ENCODE peak calls at places on chromosomes 3 and 15, in nine cellular contexts. V is suprapubic skin, B is fibroblast of pulmonary artery, C is choroid plexus epithelial cell, H is adrenal gland, X is right lobe of liver, Z is psoas muscle, I is AG04450, L is BJ. E is an unnamed sample.

GRCh38 chr3:162491957-162492356 is 995.3 kb downstream of the OTOL1 start:
- DNase-seq in X (no peak), L (peak; percentile 3), B (peak; percentile 18), C (peak; percentile 53), Z (no peak), H (no peak), V (no peak), I (no peak), E (no peak)

GRCh38 chr15:81338422-81339007 is 14.6 kb upstream of the STARD5 start:
- DNase-seq in C (peak; percentile 95), V (no peak), X (no peak), H (peak; percentile 61), L (peak; percentile 70), I (peak; percentile 52), B (peak; percentile 94), Z (peak; percentile 64), E (peak; percentile 91)

GRCh38 chr15:77506311-77507150 is 85.8 kb downstream of the HMG20A start:
- DNase-seq in H (peak; percentile 57), L (no peak), Z (peak; percentile 65), V (no peak), I (no peak), X (no peak), B (peak; percentile 73), C (peak; percentile 52), E (no peak)

GRCh38 chr3:51686512-51687215 is 15.6 kb downstream of the TEX264 start:
- DNase-seq in Z (peak; percentile 64), L (no peak), C (peak; percentile 15), I (no peak), X (no peak), V (no peak), B (peak; percentile 69), H (no peak), E (no peak)

GRCh38 chr3:194129581-194130133 is 6.3 kb upstream of the HES1 start:
- DNase-seq in B (peak; percentile 67), L (no peak), C (peak; percentile 57), Z (peak; percentile 21), V (no peak), X (peak; percentile 84), I (no peak), H (no peak), E (no peak)

GRCh38 chr15:44075535-44075934 is 119.5 kb downstream of the FRMD5 start:
- DNase-seq in B (peak; percentile 74), X (no peak), H (no peak), C (no peak), V (no peak), I (no peak), Z (no peak), L (no peak), E (no peak)

GRCh38 chr3:129015388-129016105 is 14.4 kb downstream of the EFCC1 start:
- DNase-seq in I (no peak), L (no peak), X (peak; percentile 75), B (peak; percentile 20), C (peak; percentile 20), Z (peak; percentile 45), H (no peak), V (no peak), E (no peak)

GRCh38 chr3:152209060-152209459 is 59.7 kb upstream of the MBNL1 start:
- DNase-seq in Z (no peak), V (no peak), C (no peak), L (no peak), B (no peak), I (no peak), X (no peak), H (no peak), E (no peak)

GRCh38 chr3:186984064-186984463 is 53.7 kb downstream of the ST6GAL1 start:
- DNase-seq in V (no peak), L (no peak), B (no peak), H (no peak), C (no peak), I (no peak), X (no peak), Z (no peak), E (no peak)

GRCh38 chr15:59244337-59244736 is 37.7 kb downstream of the LDHAL6B start:
- DNase-seq in X (no peak), L (no peak), H (no peak), I (no peak), V (no peak), B (no peak), C (no peak), Z (no peak), E (no peak)

GRCh38 chr3:72077473-72078259 is 292.7 kb upstream of the PROK2 start:
- DNase-seq in H (no peak), C (no peak), I (no peak), X (no peak), V (no peak), L (no peak), B (no peak), Z (no peak), E (no peak)

GRCh38 chr15:36230741-36231140 is 348.7 kb upstream of the CDIN1 start:
- DNase-seq in L (no peak), X (no peak), V (no peak), I (peak; percentile 16), Z (no peak), H (no peak), B (no peak), C (peak; percentile 13), E (no peak)

GRCh38 chr15:38690737-38691332 is 126.2 kb upstream of the RASGRP1 start:
- DNase-seq in C (peak; percentile 86), I (peak; percentile 46), L (no peak), V (no peak), B (peak; percentile 84), H (peak; percentile 61), Z (peak; percentile 33), X (no peak), E (no peak)

GRCh38 chr3:41907330-41908073 is 54.4 kb downstream of the ULK4 start:
- DNase-seq in L (no peak), I (no peak), V (no peak), C (peak; percentile 70), B (peak; percentile 40), H (no peak), X (no peak), Z (no peak), E (no peak)

GRCh38 chr3:178245385-178245778 is 290.9 kb upstream of the KCNMB2 start:
- DNase-seq in L (peak; percentile 56), X (no peak), Z (no peak), I (peak; percentile 11), C (peak; percentile 18), V (no peak), H (no peak), B (no peak), E (no peak)

GRCh38 chr3:1710663-1711062 is 388.0 kb upstream of the CNTN4 start:
- DNase-seq in V (no peak), B (no peak), X (no peak), L (no peak), H (no peak), C (no peak), Z (no peak), I (no peak), E (no peak)

DNA sequence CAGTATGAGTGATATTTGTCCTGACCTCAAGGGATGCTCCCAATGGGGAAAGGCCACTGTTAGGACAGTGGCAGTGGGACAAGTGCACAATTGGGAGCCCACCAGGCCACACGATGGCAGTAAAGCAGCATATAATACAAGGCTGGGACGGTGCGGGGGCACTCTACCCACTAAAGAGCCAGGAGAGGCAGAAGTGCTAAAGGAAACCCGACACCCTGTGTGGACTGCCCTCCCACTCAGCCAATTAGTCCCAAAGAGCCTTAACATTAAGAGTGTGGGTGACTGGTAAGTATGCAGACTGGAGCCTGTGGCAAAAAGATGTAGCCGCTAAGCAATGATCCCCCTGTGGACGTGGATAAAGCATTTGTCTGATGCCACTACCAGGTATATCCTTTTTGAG is 8.2 kb upstream of the ZNF589 start:
- DNase-seq in B (peak; percentile 68), C (peak; percentile 63), L (no peak), V (peak; percentile 90), X (no peak), I (no peak), H (peak; percentile 62), Z (peak; percentile 67), E (no peak)
- TF ChIP-seq CTCF in B (peak; percentile 66), C (peak; percentile 71), L (peak; percentile 60), V (peak; percentile 48), X (peak; percentile 29), I (peak; percentile 46), H (peak; percentile 38), Z (peak; percentile 49), E (peak; percentile 61)

GRCh38 chr3:123445702-123446101 is 3.2 kb downstream of the ADCY5 start:
- DNase-seq in L (no peak), Z (no peak), C (no peak), V (no peak), X (no peak), I (no peak), H (no peak), B (no peak), E (no peak)
- H3K4me3 ChIP-seq in L (no peak overlapping the region), Z (peak overlapping the region; percentile 44), C (no peak overlapping the region), V (no peak overlapping the region), X (no peak overlapping the region), I (no peak overlapping the region), H (no peak overlapping the region), B (no peak overlapping the region), E (no peak overlapping the region)

DNA sequence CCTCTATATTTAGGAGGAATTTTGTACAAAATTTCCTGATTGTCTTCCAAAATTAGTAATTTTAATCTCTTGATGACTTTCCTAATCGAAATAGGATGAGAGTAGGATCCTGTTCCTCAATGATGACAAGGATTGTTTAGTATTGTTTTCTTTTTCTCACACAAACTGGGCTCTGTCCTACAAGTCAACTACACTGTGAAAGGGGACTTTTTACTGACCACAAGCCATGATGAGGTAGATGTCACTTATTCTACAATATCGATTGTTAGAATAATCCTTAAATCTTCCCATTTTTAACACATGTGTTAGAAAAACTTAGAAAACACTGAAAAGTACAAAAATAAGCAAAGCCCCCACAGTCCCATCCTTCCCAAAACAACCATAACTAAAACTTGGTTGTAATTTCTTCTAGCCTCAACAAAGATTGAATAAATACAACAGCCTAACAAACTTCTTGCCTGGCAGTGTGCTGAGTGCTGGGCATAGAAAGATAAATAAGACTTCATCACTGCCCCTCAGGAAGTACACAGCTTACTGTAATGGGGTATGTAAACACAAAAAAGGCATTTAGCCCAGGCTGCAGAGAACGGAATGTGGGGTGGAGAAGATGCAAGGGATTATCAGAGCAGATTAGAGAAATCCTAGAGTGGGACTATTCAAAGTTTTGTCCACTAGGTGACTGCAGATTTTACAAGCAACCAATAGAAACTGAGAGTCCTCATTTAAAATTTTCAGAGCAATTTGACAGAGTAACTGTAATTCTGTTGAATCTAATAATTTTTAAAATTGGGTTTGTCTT is 35.6 kb upstream of the TSC22D2 start:
- DNase-seq in I (no peak), L (no peak), H (no peak), Z (no peak), C (peak; percentile 43), B (peak; percentile 33), X (no peak), V (no peak), E (no peak)
- TF ChIP-seq CTCF in I (peak; percentile 38), L (peak; percentile 30), H (no peak), Z (no peak), C (peak; percentile 40), B (peak; percentile 27), X (peak; percentile 40), V (no peak), E (peak; percentile 22)

DNA sequence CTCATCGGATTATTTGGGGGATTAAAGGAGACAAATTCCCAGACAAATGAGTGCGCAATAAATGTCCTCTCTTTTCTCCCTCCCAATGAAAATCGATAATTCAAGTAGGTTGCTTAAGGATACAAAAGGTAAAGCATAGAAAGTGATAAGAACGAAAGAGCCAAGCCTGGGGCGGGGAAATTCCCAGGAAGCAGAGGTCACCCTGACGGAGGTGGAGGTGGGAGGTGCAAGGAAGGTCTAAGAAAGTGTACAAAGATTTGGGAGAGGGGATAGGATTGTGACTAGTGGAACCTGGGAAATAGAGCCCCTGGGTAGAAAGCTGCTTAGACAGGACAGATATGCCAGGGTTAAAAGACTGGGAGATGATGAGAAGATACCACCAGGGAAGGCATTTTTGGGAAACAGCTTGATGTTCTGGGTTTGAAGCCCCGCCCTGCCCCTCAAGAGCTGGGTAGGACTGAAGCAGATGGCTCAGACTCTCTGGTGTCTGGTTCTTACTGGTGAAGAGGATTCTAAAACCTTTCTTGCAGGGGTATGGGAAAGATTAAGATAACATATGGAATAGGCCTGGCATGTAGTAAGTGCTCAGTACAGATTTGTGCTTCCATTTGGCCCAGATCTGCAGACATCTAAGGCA is 1.1 kb upstream of the KLHL25 start:
- DNase-seq in L (no peak), C (no peak), Z (no peak), V (no peak), I (no peak), X (no peak), H (no peak), B (no peak), E (no peak)
- H3K4me3 ChIP-seq in L (no peak overlapping the region), C (no peak overlapping the region), Z (peak overlapping the region; percentile 74), V (no peak overlapping the region), I (no peak overlapping the region), X (no peak overlapping the region), H (no peak overlapping the region), B (no peak overlapping the region), E (no peak overlapping the region)